ENCODE peak calls at places on chromosomes 4 and X, in ten cellular contexts. S, R, V, O, T, X, C, L, F and Q are unnamed samples.
A peak's percentile ranks its signal among the peaks of the same experiment; 100 is the strongest.

GRCh38 chrX:22159071-22159470 is 113.6 kb upstream of the CBLL2 start:
- DNase-seq in C (no peak), V (peak; percentile 29), S (no peak), O (no peak), R (no peak), X (no peak), F (no peak), L (peak; percentile 36), T (no peak), Q (no peak)

GRCh38 chrX:135295238-135295943 is 13.9 kb upstream of the ETDC start:
- DNase-seq in R (peak; percentile 58), V (peak; percentile 39), L (peak; percentile 31), F (no peak), C (no peak), O (peak; percentile 5), T (no peak), S (no peak), X (peak; percentile 25), Q (peak; percentile 51)

GRCh38 chr4:63036159-63036866 is 1372.9 kb downstream of the TECRL start:
- DNase-seq in C (no peak), F (no peak), O (no peak), R (no peak), T (no peak), V (no peak), S (no peak), X (no peak), L (no peak), Q (no peak)

GRCh38 chr4:83216856-83217683 is 67.5 kb downstream of the COQ2 start:
- DNase-seq in O (no peak), C (no peak), V (no peak), R (no peak), L (no peak), S (no peak), T (no peak), F (no peak), X (no peak), Q (no peak)

GRCh38 chr4:39045791-39046221 is 13.6 kb upstream of the TMEM156 start:
- DNase-seq in T (no peak), L (no peak), X (no peak), V (peak; percentile 21), S (no peak), O (no peak), C (peak; percentile 40), R (peak; percentile 50), F (no peak), Q (peak; percentile 46)

GRCh38 chr4:71303850-71304249 is 35.0 kb upstream of the SLC4A4 start:
- DNase-seq in T (no peak), F (no peak), L (no peak), V (peak; percentile 57), X (no peak), S (no peak), O (no peak), R (no peak), C (no peak), Q (no peak)

GRCh38 chrX:101265869-101266428 is 25.2 kb downstream of the TAF7L start:
- DNase-seq in L (peak; percentile 52), V (peak; percentile 87), R (no peak), C (no peak), O (no peak), F (no peak), X (no peak), S (no peak), T (no peak), Q (no peak)

GRCh38 chr4:106694232-106694631 is 325.7 kb upstream of the GIMD1 start:
- DNase-seq in T (no peak), C (no peak), S (no peak), O (no peak), F (no peak), V (no peak), R (no peak), L (no peak), X (no peak), Q (no peak)

GRCh38 chr4:165662341-165662740 is 210.7 kb upstream of the TLL1 start:
- DNase-seq in V (no peak), X (no peak), C (no peak), O (no peak), R (no peak), F (no peak), L (peak; percentile 39), S (no peak), T (no peak), Q (no peak)

GRCh38 chrX:109740076-109740809 is 7.2 kb upstream of the ACSL4 start:
- DNase-seq in S (no peak), O (peak; percentile 32), R (no peak), T (no peak), C (no peak), X (no peak), F (no peak), V (peak; percentile 52), L (no peak), Q (no peak)

GRCh38 chrX:82196866-82197265 is 995.0 kb downstream of the SH3BGRL start:
- DNase-seq in O (no peak), C (no peak), X (no peak), R (no peak), T (peak; percentile 19), F (no peak), V (no peak), S (no peak), L (no peak), Q (no peak)

GRCh38 chrX:150869450-150869849 is 29.0 kb downstream of the CD99L2 start:
- DNase-seq in F (no peak), T (no peak), L (no peak), C (no peak), O (no peak), V (no peak), S (no peak), X (no peak), R (no peak), Q (no peak)

GRCh38 chrX:102516314-102516936 is at the start of gene TMSB15A:
- DNase-seq in L (peak; percentile 29), V (peak; percentile 28), O (peak; percentile 55), C (no peak), X (peak; percentile 72), T (peak; percentile 80), S (no peak), F (peak; percentile 80), R (peak; percentile 24), Q (peak; percentile 41)

DNA sequence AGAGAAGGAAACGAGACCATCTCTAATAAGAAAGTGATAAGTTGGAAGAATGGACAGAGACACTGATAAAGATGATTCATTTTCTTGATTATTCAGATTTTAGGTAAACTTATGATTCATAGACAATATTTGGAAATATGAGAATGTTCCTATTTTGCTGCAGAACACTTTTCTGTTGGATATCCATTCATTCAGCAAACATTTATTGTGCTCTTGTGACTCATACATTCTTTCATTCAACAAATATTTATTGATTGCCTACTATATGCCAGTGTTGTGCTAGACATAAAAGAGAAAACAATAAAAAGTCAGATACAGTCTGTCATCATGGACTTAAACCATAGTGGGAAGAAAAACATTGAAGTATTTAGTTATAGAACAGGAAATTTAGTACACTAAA is 1232.0 kb downstream of the STIM2 start:
- DNase-seq in R (no peak), S (no peak), F (no peak), L (no peak), X (no peak), C (no peak), V (no peak), T (no peak), O (no peak), Q (no peak)
- H3K36me3 ChIP-seq in R (no peaks in the 10 kb centered on the region), S (no peaks in the 10 kb centered on the region), F (no peaks in the 10 kb centered on the region), L (no peaks in the 10 kb centered on the region), X (no peaks in the 10 kb centered on the region), C (no peaks in the 10 kb centered on the region), V (no peaks in the 10 kb centered on the region), T (no peaks in the 10 kb centered on the region), O (no peaks in the 10 kb centered on the region), Q (no peaks in the 10 kb centered on the region)

GRCh38 chr4:186584912-186585311 is 29.5 kb upstream of the MTNR1A start:
- DNase-seq in V (no peak), X (no peak), S (no peak), L (no peak), O (no peak), R (no peak), T (no peak), F (no peak), C (no peak), Q (no peak)
- H3K4me1 ChIP-seq in V (peaks cover 3% of the 10 kb centered on the region), X (no peaks in the 10 kb centered on the region), S (no peaks in the 10 kb centered on the region), L (no peaks in the 10 kb centered on the region), O (peaks cover 11% of the 10 kb centered on the region), R (no peaks in the 10 kb centered on the region), T (no peaks in the 10 kb centered on the region), F (no peaks in the 10 kb centered on the region), C (no peaks in the 10 kb centered on the region), Q (no peaks in the 10 kb centered on the region)

GRCh38 chr4:139184129-139184528 is 7.1 kb upstream of the ELF2 start:
- DNase-seq in O (no peak), T (no peak), R (no peak), X (no peak), S (no peak), V (peak; percentile 70), F (peak; percentile 48), C (peak; percentile 48), L (peak; percentile 16), Q (no peak)

GRCh38 chr4:139191373-139191772 is 14.4 kb upstream of the ELF2 start:
- DNase-seq in R (no peak), V (no peak), F (no peak), O (no peak), C (no peak), L (peak; percentile 39), X (no peak), S (no peak), T (no peak), Q (no peak)

GRCh38 chr4:139189417-139189749 is 12.4 kb upstream of the ELF2 start:
- DNase-seq in L (no peak), T (no peak), O (no peak), R (no peak), X (no peak), V (no peak), F (no peak), S (no peak), C (no peak), Q (no peak)

GRCh38 chr4:139188648-139189416 is 11.8 kb upstream of the ELF2 start:
- DNase-seq in S (no peak), X (no peak), O (no peak), T (no peak), L (no peak), R (no peak), F (peak; percentile 48), V (no peak), C (no peak), Q (no peak)
- H3K36me3 ChIP-seq in S (no peaks in the 10 kb centered on the region), X (no peaks in the 10 kb centered on the region), O (no peaks in the 10 kb centered on the region), T (no peaks in the 10 kb centered on the region), L (no peaks in the 10 kb centered on the region), R (no peaks in the 10 kb centered on the region), F (no peaks in the 10 kb centered on the region), V (no peaks in the 10 kb centered on the region), C (no peaks in the 10 kb centered on the region), Q (no peaks in the 10 kb centered on the region)

DNA sequence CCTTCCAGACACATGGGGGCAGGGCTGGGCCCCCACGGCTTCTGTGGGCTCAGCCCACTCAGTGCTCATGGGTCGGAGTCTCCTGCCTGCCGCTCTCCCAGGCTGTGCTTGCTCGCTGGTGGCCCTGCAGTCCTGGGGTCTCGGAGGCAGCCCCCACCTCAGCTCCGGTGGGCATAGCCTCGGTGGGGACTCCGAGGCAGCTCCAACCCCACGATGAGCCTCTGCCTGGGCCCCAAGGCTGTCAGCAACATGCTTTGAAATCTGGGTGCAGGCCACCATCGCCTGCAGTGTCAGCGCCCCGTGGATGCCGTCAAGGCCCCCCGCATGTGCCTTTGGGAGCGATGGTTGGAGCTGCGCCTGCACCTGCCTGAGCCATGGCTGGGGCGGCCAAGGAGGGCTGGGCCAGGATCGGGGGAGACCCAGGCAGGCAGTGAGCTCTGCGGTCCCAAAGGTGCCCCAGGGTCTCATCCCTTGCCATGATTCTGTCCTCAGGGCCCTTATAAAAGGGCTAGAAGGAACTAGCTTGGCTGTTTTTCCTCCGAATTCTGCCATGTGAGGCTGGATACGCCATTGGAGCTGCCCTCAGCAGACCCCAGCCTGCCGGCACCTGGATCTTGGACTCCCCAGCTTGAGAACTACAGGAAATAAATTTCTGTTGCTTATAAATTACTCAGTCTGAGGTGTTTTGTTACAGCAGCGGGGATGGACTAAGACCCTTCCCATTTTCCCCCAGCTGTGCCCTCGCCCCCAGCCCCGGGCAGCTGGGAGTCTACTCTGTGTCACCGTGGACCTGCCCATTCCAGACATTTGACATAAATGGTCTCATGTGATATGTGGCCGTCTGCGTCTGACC is 30.4 kb upstream of the SPON2 start:
- DNase-seq in R (no peak), C (no peak), X (peak; percentile 35), S (no peak), V (no peak), T (peak; percentile 69), F (no peak), L (no peak), O (no peak), Q (no peak)
- H3K4me1 ChIP-seq in R (peaks cover 63% of the 10 kb centered on the region), C (peaks cover 25% of the 10 kb centered on the region), X (peaks cover 7% of the 10 kb centered on the region), S (no peaks in the 10 kb centered on the region), V (peaks cover 42% of the 10 kb centered on the region), T (peaks cover 12% of the 10 kb centered on the region), F (no peaks in the 10 kb centered on the region), L (peaks cover 37% of the 10 kb centered on the region), O (peaks cover 50% of the 10 kb centered on the region), Q (peaks cover 56% of the 10 kb centered on the region)